ENCODE peak calls at places on chromosome 7, in nine cellular contexts. One of them, this sample, is unnamed.

GRCh38 chr7:127474457-127474856 is 81.9 kb upstream of the ZNF800 start:
- DNase-seq in activated effector memory CD4-positive, alpha-beta T cell treated with anti-CD3 and anti-CD28 coated beads, Interleukin-2, amount 50 U/mL, for 16 hours: no peak
- DNase-seq in bronchial epithelial cell: no peak
- DNase-seq in stimulated activated CD4-positive, alpha-beta T cell treated with anti-CD3 and anti-CD28 coated beads, Interleukin-2, amount 100 ng/mL, for 24 hours: no peak
- DNase-seq in germinal center: no peak
- DNase-seq in NCI-H2081 treated with DMSO at 0.1 percent for 48 hours: no peak
- DNase-seq in psoas muscle: no peak
- DNase-seq in NCI-H1436: no peak
- DNase-seq in small intestine: no peak
- DNase-seq in this sample: no peak

GRCh38 chr7:135911091-135911490 is 66.1 kb downstream of the MTPN start:
- DNase-seq in activated effector memory CD4-positive, alpha-beta T cell treated with anti-CD3 and anti-CD28 coated beads, Interleukin-2, amount 50 U/mL, for 16 hours: no peak
- DNase-seq in bronchial epithelial cell: no peak
- DNase-seq in stimulated activated CD4-positive, alpha-beta T cell treated with anti-CD3 and anti-CD28 coated beads, Interleukin-2, amount 100 ng/mL, for 24 hours: no peak
- DNase-seq in germinal center: no peak
- DNase-seq in NCI-H2081 treated with DMSO at 0.1 percent for 48 hours: no peak
- DNase-seq in psoas muscle: no peak
- DNase-seq in NCI-H1436: no peak
- DNase-seq in small intestine: no peak
- DNase-seq in this sample: no peak

GRCh38 chr7:118689403-118689802 is 464.9 kb downstream of the ANKRD7 start:
- DNase-seq in activated effector memory CD4-positive, alpha-beta T cell treated with anti-CD3 and anti-CD28 coated beads, Interleukin-2, amount 50 U/mL, for 16 hours: no peak
- DNase-seq in bronchial epithelial cell: no peak
- DNase-seq in stimulated activated CD4-positive, alpha-beta T cell treated with anti-CD3 and anti-CD28 coated beads, Interleukin-2, amount 100 ng/mL, for 24 hours: no peak
- DNase-seq in germinal center: no peak
- DNase-seq in NCI-H2081 treated with DMSO at 0.1 percent for 48 hours: no peak
- DNase-seq in psoas muscle: no peak
- DNase-seq in NCI-H1436: no peak
- DNase-seq in small intestine: no peak
- DNase-seq in this sample: no peak

GRCh38 chr7:20301311-20301939 is 29.3 kb upstream of the ITGB8 start:
- DNase-seq in activated effector memory CD4-positive, alpha-beta T cell treated with anti-CD3 and anti-CD28 coated beads, Interleukin-2, amount 50 U/mL, for 16 hours: no peak
- DNase-seq in bronchial epithelial cell: peak
- DNase-seq in stimulated activated CD4-positive, alpha-beta T cell treated with anti-CD3 and anti-CD28 coated beads, Interleukin-2, amount 100 ng/mL, for 24 hours: no peak
- DNase-seq in germinal center: no peak
- DNase-seq in NCI-H2081 treated with DMSO at 0.1 percent for 48 hours: no peak
- DNase-seq in psoas muscle: no peak
- DNase-seq in NCI-H1436: no peak
- DNase-seq in small intestine: no peak
- DNase-seq in this sample: no peak

GRCh38 chr7:16753932-16754571 is 497 bp downstream of the TSPAN13 start:
- DNase-seq in activated effector memory CD4-positive, alpha-beta T cell treated with anti-CD3 and anti-CD28 coated beads, Interleukin-2, amount 50 U/mL, for 16 hours: no peak
- DNase-seq in bronchial epithelial cell: no peak
- DNase-seq in stimulated activated CD4-positive, alpha-beta T cell treated with anti-CD3 and anti-CD28 coated beads, Interleukin-2, amount 100 ng/mL, for 24 hours: peak
- DNase-seq in germinal center: peak
- DNase-seq in NCI-H2081 treated with DMSO at 0.1 percent for 48 hours: no peak
- DNase-seq in psoas muscle: peak
- DNase-seq in NCI-H1436: peak
- DNase-seq in small intestine: peak
- DNase-seq in this sample: peak

GRCh38 chr7:73770002-73770859 is at the start of gene CLDN3:
- DNase-seq in activated effector memory CD4-positive, alpha-beta T cell treated with anti-CD3 and anti-CD28 coated beads, Interleukin-2, amount 50 U/mL, for 16 hours: no peak
- DNase-seq in bronchial epithelial cell: no peak
- DNase-seq in stimulated activated CD4-positive, alpha-beta T cell treated with anti-CD3 and anti-CD28 coated beads, Interleukin-2, amount 100 ng/mL, for 24 hours: peak
- DNase-seq in germinal center: peak
- DNase-seq in NCI-H2081 treated with DMSO at 0.1 percent for 48 hours: peak
- DNase-seq in psoas muscle: no peak
- DNase-seq in NCI-H1436: peak
- DNase-seq in small intestine: peak
- DNase-seq in this sample: peak

GRCh38 chr7:78649976-78650375 is 803.5 kb downstream of the MAGI2 start:
- DNase-seq in activated effector memory CD4-positive, alpha-beta T cell treated with anti-CD3 and anti-CD28 coated beads, Interleukin-2, amount 50 U/mL, for 16 hours: no peak
- DNase-seq in bronchial epithelial cell: no peak
- DNase-seq in stimulated activated CD4-positive, alpha-beta T cell treated with anti-CD3 and anti-CD28 coated beads, Interleukin-2, amount 100 ng/mL, for 24 hours: no peak
- DNase-seq in germinal center: no peak
- DNase-seq in NCI-H2081 treated with DMSO at 0.1 percent for 48 hours: no peak
- DNase-seq in psoas muscle: no peak
- DNase-seq in NCI-H1436: no peak
- DNase-seq in small intestine: no peak
- DNase-seq in this sample: peak

GRCh38 chr7:117087639-117088396 is 134.5 kb downstream of the ST7 start:
- DNase-seq in activated effector memory CD4-positive, alpha-beta T cell treated with anti-CD3 and anti-CD28 coated beads, Interleukin-2, amount 50 U/mL, for 16 hours: no peak
- DNase-seq in bronchial epithelial cell: peak
- DNase-seq in stimulated activated CD4-positive, alpha-beta T cell treated with anti-CD3 and anti-CD28 coated beads, Interleukin-2, amount 100 ng/mL, for 24 hours: no peak
- DNase-seq in germinal center: no peak
- DNase-seq in NCI-H2081 treated with DMSO at 0.1 percent for 48 hours: no peak
- DNase-seq in psoas muscle: no peak
- DNase-seq in NCI-H1436: no peak
- DNase-seq in small intestine: no peak
- DNase-seq in this sample: no peak

GRCh38 chr7:151520419-151521229 is 929 bp upstream of the RHEB start:
- DNase-seq in activated effector memory CD4-positive, alpha-beta T cell treated with anti-CD3 and anti-CD28 coated beads, Interleukin-2, amount 50 U/mL, for 16 hours: peak
- DNase-seq in bronchial epithelial cell: no peak
- DNase-seq in stimulated activated CD4-positive, alpha-beta T cell treated with anti-CD3 and anti-CD28 coated beads, Interleukin-2, amount 100 ng/mL, for 24 hours: peak
- DNase-seq in germinal center: peak
- DNase-seq in NCI-H2081 treated with DMSO at 0.1 percent for 48 hours: no peak
- DNase-seq in psoas muscle: peak
- DNase-seq in NCI-H1436: no peak
- DNase-seq in small intestine: peak
- DNase-seq in this sample: peak

GRCh38 chr7:4713183-4713784 is 31.2 kb downstream of the FOXK1 start:
- DNase-seq in activated effector memory CD4-positive, alpha-beta T cell treated with anti-CD3 and anti-CD28 coated beads, Interleukin-2, amount 50 U/mL, for 16 hours: no peak
- DNase-seq in bronchial epithelial cell: no peak
- DNase-seq in stimulated activated CD4-positive, alpha-beta T cell treated with anti-CD3 and anti-CD28 coated beads, Interleukin-2, amount 100 ng/mL, for 24 hours: no peak
- DNase-seq in germinal center: peak
- DNase-seq in NCI-H2081 treated with DMSO at 0.1 percent for 48 hours: no peak
- DNase-seq in psoas muscle: no peak
- DNase-seq in NCI-H1436: no peak
- DNase-seq in small intestine: no peak
- DNase-seq in this sample: no peak

GRCh38 chr7:106736508-106737201 is 75.7 kb upstream of the CCDC71L start:
- DNase-seq in activated effector memory CD4-positive, alpha-beta T cell treated with anti-CD3 and anti-CD28 coated beads, Interleukin-2, amount 50 U/mL, for 16 hours: peak
- DNase-seq in bronchial epithelial cell: peak
- DNase-seq in stimulated activated CD4-positive, alpha-beta T cell treated with anti-CD3 and anti-CD28 coated beads, Interleukin-2, amount 100 ng/mL, for 24 hours: no peak
- DNase-seq in germinal center: peak
- DNase-seq in NCI-H2081 treated with DMSO at 0.1 percent for 48 hours: peak
- DNase-seq in psoas muscle: no peak
- DNase-seq in NCI-H1436: peak
- DNase-seq in small intestine: peak
- DNase-seq in this sample: peak

GRCh38 chr7:132206594-132206993 is 369.7 kb downstream of the PLXNA4 start:
- DNase-seq in activated effector memory CD4-positive, alpha-beta T cell treated with anti-CD3 and anti-CD28 coated beads, Interleukin-2, amount 50 U/mL, for 16 hours: no peak
- DNase-seq in bronchial epithelial cell: no peak
- DNase-seq in stimulated activated CD4-positive, alpha-beta T cell treated with anti-CD3 and anti-CD28 coated beads, Interleukin-2, amount 100 ng/mL, for 24 hours: no peak
- DNase-seq in germinal center: no peak
- DNase-seq in NCI-H2081 treated with DMSO at 0.1 percent for 48 hours: no peak
- DNase-seq in psoas muscle: no peak
- DNase-seq in NCI-H1436: no peak
- DNase-seq in small intestine: no peak
- DNase-seq in this sample: no peak

GRCh38 chr7:51850141-51850540 is 533.5 kb upstream of the COBL start:
- DNase-seq in activated effector memory CD4-positive, alpha-beta T cell treated with anti-CD3 and anti-CD28 coated beads, Interleukin-2, amount 50 U/mL, for 16 hours: no peak
- DNase-seq in bronchial epithelial cell: no peak
- DNase-seq in stimulated activated CD4-positive, alpha-beta T cell treated with anti-CD3 and anti-CD28 coated beads, Interleukin-2, amount 100 ng/mL, for 24 hours: no peak
- DNase-seq in germinal center: no peak
- DNase-seq in NCI-H2081 treated with DMSO at 0.1 percent for 48 hours: no peak
- DNase-seq in psoas muscle: no peak
- DNase-seq in NCI-H1436: no peak
- DNase-seq in small intestine: no peak
- DNase-seq in this sample: no peak

GRCh38 chr7:69624842-69625637 is 26.8 kb downstream of the AUTS2 start:
- DNase-seq in activated effector memory CD4-positive, alpha-beta T cell treated with anti-CD3 and anti-CD28 coated beads, Interleukin-2, amount 50 U/mL, for 16 hours: no peak
- DNase-seq in bronchial epithelial cell: no peak
- DNase-seq in stimulated activated CD4-positive, alpha-beta T cell treated with anti-CD3 and anti-CD28 coated beads, Interleukin-2, amount 100 ng/mL, for 24 hours: no peak
- DNase-seq in germinal center: no peak
- DNase-seq in NCI-H2081 treated with DMSO at 0.1 percent for 48 hours: no peak
- DNase-seq in psoas muscle: no peak
- DNase-seq in NCI-H1436: no peak
- DNase-seq in small intestine: no peak
- DNase-seq in this sample: no peak

GRCh38 chr7:16078076-16078952 is 343.0 kb downstream of the CRPPA start:
- DNase-seq in activated effector memory CD4-positive, alpha-beta T cell treated with anti-CD3 and anti-CD28 coated beads, Interleukin-2, amount 50 U/mL, for 16 hours: no peak
- DNase-seq in bronchial epithelial cell: peak
- DNase-seq in stimulated activated CD4-positive, alpha-beta T cell treated with anti-CD3 and anti-CD28 coated beads, Interleukin-2, amount 100 ng/mL, for 24 hours: no peak
- DNase-seq in germinal center: no peak
- DNase-seq in NCI-H2081 treated with DMSO at 0.1 percent for 48 hours: peak
- DNase-seq in psoas muscle: no peak
- DNase-seq in NCI-H1436: peak
- DNase-seq in small intestine: peak
- DNase-seq in this sample: peak

GRCh38 chr7:79722217-79722616 is 268.8 kb upstream of the MAGI2 start:
- DNase-seq in activated effector memory CD4-positive, alpha-beta T cell treated with anti-CD3 and anti-CD28 coated beads, Interleukin-2, amount 50 U/mL, for 16 hours: no peak
- DNase-seq in bronchial epithelial cell: no peak
- DNase-seq in stimulated activated CD4-positive, alpha-beta T cell treated with anti-CD3 and anti-CD28 coated beads, Interleukin-2, amount 100 ng/mL, for 24 hours: no peak
- DNase-seq in germinal center: no peak
- DNase-seq in NCI-H2081 treated with DMSO at 0.1 percent for 48 hours: no peak
- DNase-seq in psoas muscle: no peak
- DNase-seq in NCI-H1436: no peak
- DNase-seq in small intestine: no peak
- DNase-seq in this sample: no peak

GRCh38 chr7:114405427-114405826 is 9.2 kb upstream of the FOXP2 start:
- DNase-seq in activated effector memory CD4-positive, alpha-beta T cell treated with anti-CD3 and anti-CD28 coated beads, Interleukin-2, amount 50 U/mL, for 16 hours: no peak
- DNase-seq in bronchial epithelial cell: peak
- DNase-seq in stimulated activated CD4-positive, alpha-beta T cell treated with anti-CD3 and anti-CD28 coated beads, Interleukin-2, amount 100 ng/mL, for 24 hours: no peak
- DNase-seq in germinal center: no peak
- DNase-seq in NCI-H2081 treated with DMSO at 0.1 percent for 48 hours: peak
- DNase-seq in psoas muscle: no peak
- DNase-seq in NCI-H1436: peak
- DNase-seq in small intestine: peak
- DNase-seq in this sample: no peak

GRCh38 chr7:106865130-106866115 is at the start of gene PIK3CG:
- DNase-seq in activated effector memory CD4-positive, alpha-beta T cell treated with anti-CD3 and anti-CD28 coated beads, Interleukin-2, amount 50 U/mL, for 16 hours: no peak
- DNase-seq in bronchial epithelial cell: no peak
- DNase-seq in stimulated activated CD4-positive, alpha-beta T cell treated with anti-CD3 and anti-CD28 coated beads, Interleukin-2, amount 100 ng/mL, for 24 hours: no peak
- DNase-seq in germinal center: peak
- DNase-seq in NCI-H2081 treated with DMSO at 0.1 percent for 48 hours: no peak
- DNase-seq in psoas muscle: no peak
- DNase-seq in NCI-H1436: no peak
- DNase-seq in small intestine: peak
- DNase-seq in this sample: no peak